ENCODE peak calls at places on chromosomes 3 and 15, in six cellular contexts. D is CD4-positive, alpha-beta memory T cell; P is substantia nigra; Q is breast epithelium; M is CD8-positive, alpha-beta memory T cell; F is cardiac muscle cell. C is an unnamed sample.
A peak's percentile ranks its signal among the peaks of the same experiment; 100 is the strongest.

GRCh38 chr3:120875989-120876388 is 32.0 kb upstream of the STXBP5L start:
- DNase-seq in P (no peak), Q (no peak), M (no peak), D (no peak), F (no peak), C (no peak)

GRCh38 chr15:95134306-95135100 is 903.1 kb downstream of the MCTP2 start:
- DNase-seq in P (no peak), D (no peak), Q (no peak), M (no peak), F (no peak), C (no peak)

GRCh38 chr15:27820722-27821121 is 278.4 kb downstream of the OCA2 start:
- DNase-seq in D (no peak), F (no peak), Q (no peak), M (no peak), P (no peak), C (no peak)

GRCh38 chr3:27326211-27326948 is 42.8 kb downstream of the NEK10 start:
- DNase-seq in P (no peak), F (no peak), Q (no peak), D (no peak), M (no peak), C (peak; percentile 53)

GRCh38 chr15:56243774-56244236 is at the start of gene RFX7:
- DNase-seq in F (peak; percentile 92), M (peak; percentile 83), Q (peak; percentile 41), P (peak; percentile 20), D (peak; percentile 79), C (peak; percentile 86)

GRCh38 chr3:179227349-179227748 is 23.6 kb downstream of the KCNMB3 start:
- DNase-seq in F (no peak), Q (no peak), D (no peak), M (no peak), P (no peak), C (no peak)

GRCh38 chr3:105415981-105416380 is 49.3 kb downstream of the ALCAM start:
- DNase-seq in P (no peak), Q (no peak), F (no peak), D (no peak), M (no peak), C (no peak)

GRCh38 chr3:159538507-159538906 is 450.1 kb upstream of the IL12A start:
- DNase-seq in F (no peak), P (no peak), D (no peak), Q (no peak), M (no peak), C (no peak)

GRCh38 chr15:36802861-36803531 is 223.6 kb downstream of the CDIN1 start:
- DNase-seq in M (no peak), Q (no peak), D (no peak), F (no peak), P (no peak), C (no peak)

GRCh38 chr15:50145451-50145872 is 26.4 kb upstream of the ATP8B4 start:
- DNase-seq in D (peak; percentile 28), Q (no peak), F (peak; percentile 79), P (no peak), M (peak; percentile 30), C (peak; percentile 25)

GRCh38 chr3:108091498-108092259 is 848 bp upstream of the CD47 start:
- DNase-seq in Q (no peak), P (no peak), M (peak; percentile 63), D (peak; percentile 54), F (no peak), C (peak; percentile 31)

GRCh38 chr3:45182915-45183881 is 37.0 kb upstream of the CDCP1 start:
- DNase-seq in M (no peak), D (no peak), Q (peak; percentile 38), P (no peak), F (no peak), C (no peak)
- H3K27ac ChIP-seq in M (peak overlapping the region; percentile 54), D (no peak overlapping the region), Q (no peak overlapping the region), P (no peak overlapping the region), F (no peak overlapping the region), C (no peak overlapping the region)

GRCh38 chr3:182384182-182384581 is 409.1 kb upstream of the ATP11B start:
- DNase-seq in F (no peak), D (no peak), P (no peak), Q (no peak), M (no peak), C (no peak)
- H3K27ac ChIP-seq in F (no peak overlapping the region), D (no peak overlapping the region), P (no peak overlapping the region), Q (no peak overlapping the region), M (no peak overlapping the region), C (no peak overlapping the region)

DNA sequence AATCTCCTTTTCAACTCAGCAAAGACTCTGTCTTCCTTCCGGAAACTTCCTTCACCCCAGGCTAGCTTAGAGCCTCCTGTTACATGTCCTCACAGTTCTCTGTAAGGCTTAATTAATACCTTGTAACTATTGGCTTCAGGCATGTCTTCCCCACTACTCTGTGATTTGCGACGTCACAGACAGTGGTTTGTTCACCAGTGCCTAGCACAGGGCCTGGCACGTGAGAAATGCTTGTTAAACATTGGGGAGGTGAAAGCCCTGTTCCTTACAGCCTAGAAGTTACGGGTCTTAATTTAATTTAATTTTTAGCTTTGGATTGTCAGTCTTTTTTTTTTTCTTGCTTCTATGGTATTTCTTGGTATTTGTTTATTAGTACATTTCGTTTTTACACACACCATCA is 36.4 kb upstream of the CACNA2D3 start:
- DNase-seq in D (no peak), Q (no peak), P (no peak), M (no peak), F (no peak), C (no peak)
- H3K27ac ChIP-seq in D (no peak overlapping the region), Q (no peak overlapping the region), P (no peak overlapping the region), M (no peak overlapping the region), F (no peak overlapping the region), C (no peak overlapping the region)

DNA sequence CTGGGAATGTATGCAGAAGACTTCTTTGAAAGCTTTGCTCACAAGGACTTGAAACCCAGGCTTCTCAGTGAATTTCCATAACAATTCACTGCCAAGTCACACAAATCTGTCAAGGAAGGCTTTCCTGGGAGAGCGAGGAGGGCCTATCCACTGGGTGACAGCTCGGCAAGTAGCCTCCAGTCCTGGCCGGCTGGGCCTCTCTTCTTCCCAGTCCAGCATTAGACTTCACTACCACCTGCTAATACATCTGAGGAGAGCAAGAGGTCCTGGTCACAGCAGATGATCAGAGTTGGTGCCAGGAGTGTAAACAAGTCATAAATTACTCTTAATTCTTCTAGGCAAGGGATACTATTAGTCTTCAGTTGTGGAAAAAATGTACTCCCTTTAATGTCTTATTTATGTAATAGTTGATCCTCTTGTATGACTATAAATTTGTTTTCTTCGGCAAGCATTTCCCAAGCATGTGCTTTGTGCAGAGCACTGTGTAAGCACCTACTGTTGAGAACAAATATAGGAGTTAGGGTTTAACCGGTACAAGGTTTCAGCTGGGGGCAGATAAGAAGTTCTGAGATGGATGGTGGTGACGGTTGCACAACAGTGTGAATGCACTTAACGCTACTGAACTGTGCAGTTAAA is 162.9 kb downstream of the VGLL4 start:
- DNase-seq in F (no peak), Q (no peak), P (no peak), M (no peak), D (no peak), C (no peak)
- H3K27ac ChIP-seq in F (peak overlapping the region; percentile 21), Q (no peak overlapping the region), P (no peak overlapping the region), M (no peak overlapping the region), D (no peak overlapping the region), C (no peak overlapping the region)

DNA sequence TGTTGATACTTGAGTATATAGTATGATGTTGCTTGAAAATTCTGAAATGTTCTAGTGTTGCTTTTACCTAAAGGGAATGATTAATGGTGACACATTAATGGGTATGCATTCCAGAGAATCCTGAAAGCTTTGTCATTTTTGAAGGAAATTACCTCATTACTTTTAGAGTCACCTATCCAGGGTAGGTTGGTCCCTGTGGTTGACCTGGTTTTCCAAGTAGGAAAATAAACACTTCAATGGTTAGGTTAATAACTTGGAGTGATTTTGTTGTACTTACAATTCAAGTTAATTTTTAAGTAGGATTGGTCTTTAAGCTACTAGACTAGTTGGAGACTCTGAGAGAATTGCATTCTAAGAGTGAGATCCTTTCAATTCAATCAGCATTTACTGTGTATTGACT is 31.0 kb downstream of the MITF start:
- DNase-seq in Q (no peak), P (no peak), M (no peak), F (no peak), D (no peak), C (no peak)
- H3K27ac ChIP-seq in Q (no peak overlapping the region), P (no peak overlapping the region), M (no peak overlapping the region), F (no peak overlapping the region), D (no peak overlapping the region), C (no peak overlapping the region)

DNA sequence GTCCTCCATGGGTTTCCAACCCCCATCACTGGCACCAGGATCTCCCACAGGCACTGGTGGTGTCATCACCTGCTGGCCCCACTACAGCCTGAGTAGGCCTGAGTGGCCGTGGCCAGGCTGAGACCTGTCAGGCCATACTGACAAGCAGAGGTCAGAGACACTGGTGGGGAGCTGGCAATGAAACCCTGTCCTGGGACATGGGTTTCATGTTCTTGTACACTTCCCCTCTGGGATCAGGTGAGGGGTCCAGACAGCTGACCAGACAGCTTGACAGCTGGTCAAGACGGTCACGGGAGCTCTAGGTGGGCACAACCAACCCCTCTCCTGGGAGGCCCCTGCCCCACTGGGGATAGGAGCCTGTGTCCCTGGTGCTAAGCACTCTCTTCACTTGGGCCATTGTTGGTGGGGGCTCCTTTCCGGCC is 13.1 kb downstream of the ZBTB47 start:
- DNase-seq in P (no peak), Q (no peak), F (no peak), M (no peak), D (no peak), C (no peak)
- H3K27ac ChIP-seq in P (peak overlapping the region; percentile 22), Q (no peak overlapping the region), F (peak overlapping the region; percentile 81), M (no peak overlapping the region), D (no peak overlapping the region), C (no peak overlapping the region)

DNA sequence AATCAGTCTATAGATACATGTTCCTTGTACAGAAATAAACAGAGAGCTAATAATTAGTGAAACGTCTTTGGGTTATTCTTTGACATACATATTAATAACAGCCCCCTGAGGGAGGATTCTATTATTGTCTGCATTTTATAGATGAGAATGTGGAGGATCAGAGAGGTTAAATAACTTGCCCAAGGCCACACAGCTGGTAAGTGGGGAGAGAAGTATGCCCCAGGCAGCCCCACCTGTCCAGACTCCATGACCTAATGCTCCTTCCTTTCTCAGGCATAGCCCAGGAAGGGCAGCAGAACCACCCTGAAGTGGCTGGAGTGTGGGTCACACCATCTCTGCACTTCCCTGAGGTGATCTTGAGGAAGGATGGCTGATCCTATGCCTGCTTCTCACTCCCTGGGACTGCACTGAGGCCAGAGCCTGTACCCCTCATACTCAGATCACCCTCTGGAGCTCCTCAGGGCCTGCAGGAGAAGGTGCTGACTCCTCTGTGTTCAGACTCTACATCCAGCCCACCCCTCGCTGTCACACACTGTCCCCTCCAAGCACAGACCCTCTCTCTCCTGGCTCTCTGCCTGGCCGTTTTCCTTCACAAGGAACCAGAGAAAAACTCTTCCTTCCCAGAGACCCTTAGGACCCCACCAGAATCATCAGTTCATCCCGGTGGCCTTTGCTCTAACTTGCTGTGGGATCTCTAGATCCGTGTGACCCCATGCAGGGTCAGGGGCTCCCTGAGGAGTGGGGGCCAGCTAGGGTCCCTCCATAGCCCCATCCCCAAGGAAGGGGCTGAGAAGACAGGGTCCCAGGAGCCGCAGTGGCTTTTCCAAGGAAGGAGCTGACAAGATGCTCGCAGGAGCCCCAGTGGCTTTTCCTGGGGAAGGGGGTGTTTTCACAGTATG is 4.4 kb upstream of the HHATL start:
- DNase-seq in D (no peak), Q (no peak), M (no peak), P (no peak), F (no peak), C (peak; percentile 3)
- H3K27ac ChIP-seq in D (no peak overlapping the region), Q (no peak overlapping the region), M (no peak overlapping the region), P (peak overlapping the region; percentile 36), F (no peak overlapping the region), C (no peak overlapping the region)

C was measured in ovary.